ENCODE peak calls at places on chromosomes 3 and 15, in ten cellular contexts. W is IMR-90; N is lower lobe of right lung; H is astrocyte; J is fibroblast of lung; S is effector memory CD4-positive, alpha-beta T cell; O is colonic mucosa; U is ovary; G is stomach; L is H9. V is an unnamed sample.

GRCh38 chr3:8548502-8549300 is 47.1 kb downstream of the LMCD1 start:
- DNase-seq in U (no peak), L (no peak), W (no peak), J (no peak), G (no peak), H (no peak), N (no peak), S (no peak), O (no peak), V (no peak)

GRCh38 chr3:101963902-101964362 is 114.6 kb downstream of the NFKBIZ start:
- DNase-seq in H (peak; percentile 78), O (no peak), J (peak; percentile 56), L (no peak), W (peak; percentile 78), U (no peak), S (no peak), N (no peak), G (no peak), V (peak; percentile 57)

GRCh38 chr3:168881804-168882203 is 781.7 kb downstream of the MECOM start:
- DNase-seq in O (no peak), W (no peak), U (no peak), G (no peak), S (no peak), N (no peak), J (no peak), H (peak; percentile 83), L (no peak), V (no peak)

GRCh38 chr3:141228385-141228784 is 3.2 kb upstream of the PXYLP1 start:
- DNase-seq in N (no peak), J (no peak), W (no peak), O (no peak), L (no peak), S (no peak), H (no peak), G (no peak), U (no peak), V (no peak)

GRCh38 chr3:127544151-127544805 is 46.3 kb downstream of the TPRA1 start:
- DNase-seq in N (peak; percentile 84), S (peak; percentile 18), H (peak; percentile 26), G (peak; percentile 92), L (peak; percentile 88), J (peak; percentile 59), W (peak; percentile 60), U (peak; percentile 69), O (peak; percentile 80), V (no peak)

GRCh38 chr3:189041482-189042090 is 130.2 kb upstream of the TPRG1 start:
- DNase-seq in N (no peak), O (peak; percentile 46), W (peak; percentile 45), H (peak; percentile 15), L (peak; percentile 76), J (peak; percentile 55), U (peak; percentile 29), G (peak; percentile 34), S (peak; percentile 43), V (peak; percentile 61)

GRCh38 chr3:38343797-38344594 is 2.6 kb upstream of the XYLB start:
- DNase-seq in L (no peak), H (no peak), U (no peak), G (no peak), O (no peak), J (peak; percentile 33), S (no peak), N (no peak), W (no peak), V (no peak)

GRCh38 chr3:129829640-129830039 is 63.9 kb downstream of the TMCC1 start:
- DNase-seq in O (peak; percentile 58), H (peak; percentile 91), S (no peak), J (peak; percentile 93), L (peak; percentile 39), N (no peak), U (peak; percentile 30), W (peak; percentile 95), G (no peak), V (peak; percentile 75)

GRCh38 chr3:50203113-50203852 is 1.8 kb upstream of the SLC38A3 start:
- DNase-seq in H (no peak), O (no peak), U (peak; percentile 20), G (no peak), L (no peak), N (no peak), S (no peak), W (no peak), J (no peak), V (no peak)

GRCh38 chr3:50202353-50203112 is 2.5 kb upstream of the SLC38A3 start:
- DNase-seq in U (no peak), N (no peak), O (no peak), S (no peak), W (no peak), L (no peak), J (no peak), G (no peak), H (no peak), V (no peak)

GRCh38 chr3:50204804-50205718 is at the start of gene SLC38A3:
- DNase-seq in U (peak; percentile 44), W (no peak), G (peak; percentile 39), H (no peak), N (no peak), O (no peak), S (no peak), J (no peak), L (peak; percentile 78), V (no peak)

GRCh38 chr3:50205719-50206276 is 727 bp downstream of the SLC38A3 start:
- DNase-seq in J (no peak), N (peak; percentile 66), G (peak; percentile 57), H (peak; percentile 10), W (no peak), L (peak; percentile 86), S (no peak), O (no peak), U (no peak), V (no peak)

GRCh38 chr3:50204052-50204803 is 843 bp upstream of the SLC38A3 start:
- DNase-seq in U (peak; percentile 28), H (no peak), W (no peak), G (no peak), S (no peak), N (no peak), J (no peak), O (no peak), L (no peak), V (no peak)
- H3K27me3 ChIP-seq in U (no peaks in the 10 kb centered on the region), H (peaks cover 25% of the 10 kb centered on the region), W (peaks cover 69% of the 10 kb centered on the region), G (peaks cover 38% of the 10 kb centered on the region), S (peaks cover 39% of the 10 kb centered on the region), N (peaks cover 53% of the 10 kb centered on the region), J (peaks cover 47% of the 10 kb centered on the region), O (peaks cover 40% of the 10 kb centered on the region), L (peaks cover 7% of the 10 kb centered on the region), V (peaks cover 71% of the 10 kb centered on the region)

GRCh38 chr3:29280675-29281264 is at the start of gene RBMS3:
- DNase-seq in N (peak; percentile 85), H (peak; percentile 95), S (no peak), U (peak; percentile 90), L (peak; percentile 78), G (peak; percentile 58), O (peak; percentile 72), W (peak; percentile 97), J (peak; percentile 98), V (peak; percentile 85)
- H3K27ac ChIP-seq in N (peak within 1 kb of the TSS; percentile 85), H (peak within 1 kb of the TSS; percentile 89), S (no peak within 1 kb of the TSS), U (peak within 1 kb of the TSS; percentile 72), L (peak within 1 kb of the TSS; percentile 13), G (peak within 1 kb of the TSS; percentile 80), O (peak within 1 kb of the TSS; percentile 65), W (peak within 1 kb of the TSS; percentile 95), J (peak within 1 kb of the TSS; percentile 91), V (peak within 1 kb of the TSS; percentile 77)

GRCh38 chr3:64687381-64687780 is 419 bp downstream of the ADAMTS9 start:
- DNase-seq in O (peak; percentile 18), S (no peak), J (no peak), U (no peak), W (no peak), N (no peak), G (no peak), L (no peak), H (no peak), V (no peak)

GRCh38 chr3:64685331-64685799 is 2.4 kb downstream of the ADAMTS9 start:
- DNase-seq in U (peak; percentile 91), O (peak; percentile 37), L (no peak), N (peak; percentile 56), S (no peak), W (peak; percentile 65), H (peak; percentile 51), J (peak; percentile 86), G (no peak), V (peak; percentile 9)

GRCh38 chr3:64685800-64686445 is 1.9 kb downstream of the ADAMTS9 start:
- DNase-seq in N (peak; percentile 90), U (peak; percentile 97), L (peak; percentile 94), J (peak; percentile 96), O (peak; percentile 93), G (peak; percentile 84), S (no peak), H (peak; percentile 91), W (peak; percentile 88), V (peak; percentile 84)

GRCh38 chr3:64686446-64686908 is 1.3 kb downstream of the ADAMTS9 start:
- DNase-seq in J (no peak), G (peak; percentile 32), W (peak; percentile 52), N (peak; percentile 76), O (peak; percentile 59), U (no peak), H (peak; percentile 58), L (no peak), S (no peak), V (peak; percentile 53)

DNA sequence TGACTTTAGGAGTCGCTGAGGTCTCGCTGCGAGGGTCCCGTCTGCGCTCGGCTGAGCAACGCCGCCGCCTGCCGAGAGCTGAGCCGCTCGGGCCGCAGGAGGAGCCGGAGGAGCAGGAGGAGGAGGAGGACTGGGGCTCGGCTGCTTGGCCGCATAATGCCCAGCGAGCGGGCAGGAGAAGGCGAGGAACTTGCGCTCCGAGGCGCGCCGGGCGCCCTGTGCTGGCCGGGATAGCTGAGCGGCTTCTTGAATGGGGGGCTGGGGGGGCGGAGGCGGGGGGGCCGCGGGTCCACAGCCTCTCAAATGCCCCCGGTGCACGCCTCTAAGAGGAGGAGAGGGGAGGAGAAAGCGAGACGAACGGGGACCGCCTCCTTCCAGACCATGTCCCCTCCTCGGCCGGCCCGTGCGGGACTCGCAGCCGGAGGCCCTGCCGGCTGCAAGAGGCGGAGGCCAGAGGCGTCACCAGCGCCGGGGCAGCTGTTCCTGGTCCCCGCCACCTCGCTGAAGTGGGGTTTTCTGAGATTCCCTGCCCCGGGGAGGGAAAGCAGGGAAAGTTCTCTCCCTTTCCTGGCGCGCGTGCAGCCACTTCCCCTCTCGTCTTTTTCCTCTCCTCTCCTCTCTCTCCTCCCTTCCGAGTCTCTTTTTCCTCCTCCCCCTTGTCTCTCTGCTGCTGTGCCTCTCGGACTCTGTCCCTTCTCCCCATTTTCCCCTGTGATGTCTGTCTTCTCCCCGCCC is at the start of gene ADAMTS9:
- DNase-seq in J (peak; percentile 87), N (peak; percentile 77), O (peak; percentile 73), W (peak; percentile 60), U (peak; percentile 81), G (peak; percentile 42), H (peak; percentile 56), S (no peak), L (peak; percentile 82), V (peak; percentile 19)
- H3K27me3 ChIP-seq in J (no peaks in the 10 kb centered on the region), N (no peaks in the 10 kb centered on the region), O (no peaks in the 10 kb centered on the region), W (no peaks in the 10 kb centered on the region), U (no peaks in the 10 kb centered on the region), G (peaks cover 13% of the 10 kb centered on the region), H (no peaks in the 10 kb centered on the region), S (no peaks in the 10 kb centered on the region), L (peaks cover 39% of the 10 kb centered on the region), V (peaks cover 61% of the 10 kb centered on the region)

GRCh38 chr15:71686221-71687050 is 123.9 kb upstream of the NR2E3 start:
- DNase-seq in L (no peak), U (no peak), J (no peak), S (no peak), N (no peak), W (no peak), G (no peak), O (no peak), H (no peak), V (no peak)

GRCh38 chr15:71688509-71689094 is 121.8 kb upstream of the NR2E3 start:
- DNase-seq in U (no peak), W (no peak), G (no peak), H (no peak), L (no peak), J (no peak), N (no peak), O (no peak), S (no peak), V (no peak)

GRCh38 chr15:71691322-71691699 is 119.0 kb upstream of the NR2E3 start:
- DNase-seq in N (no peak), J (no peak), O (no peak), S (no peak), L (no peak), U (no peak), W (no peak), G (no peak), H (no peak), V (no peak)

GRCh38 chr15:71685420-71685993 is 124.8 kb upstream of the NR2E3 start:
- DNase-seq in O (no peak), U (no peak), G (no peak), H (peak; percentile 38), L (no peak), W (no peak), J (no peak), S (no peak), N (no peak), V (no peak)

GRCh38 chr15:71687902-71688508 is 122.3 kb upstream of the NR2E3 start:
- DNase-seq in J (peak; percentile 79), H (peak; percentile 85), S (no peak), G (no peak), N (no peak), L (no peak), U (no peak), W (peak; percentile 77), O (no peak), V (no peak)
- H3K27ac ChIP-seq in J (no peak overlapping the region), H (no peak overlapping the region), S (no peak overlapping the region), G (no peak overlapping the region), N (no peak overlapping the region), L (no peak overlapping the region), U (no peak overlapping the region), W (no peak overlapping the region), O (no peak overlapping the region), V (no peak overlapping the region)

V was measured in foreskin keratinocyte.